ENCODE peak calls at places on chromosomes 6 and 20, in five cellular contexts. I, Y, P, A and N are unnamed samples.

GRCh38 chr6:11366183-11366933 is 133.9 kb upstream of the NEDD9 start:
- DNase-seq in P (no peak), I (no peak), Y (peak; percentile 47), A (peak; percentile 37), N (peak; percentile 72)

GRCh38 chr20:577167-577791 is 32.8 kb downstream of the TCF15 start:
- DNase-seq in Y (no peak), I (no peak), A (no peak), P (peak; percentile 55), N (no peak)

GRCh38 chr6:44575644-44576043 is 188.1 kb downstream of the CDC5L start:
- DNase-seq in P (no peak), Y (no peak), I (no peak), A (no peak), N (no peak)

GRCh38 chr6:158849899-158850806 is 31.0 kb upstream of the EZR start:
- DNase-seq in P (peak; percentile 87), Y (peak; percentile 93), A (no peak), I (peak; percentile 99), N (no peak)

GRCh38 chr20:23868321-23868720 is 11.2 kb downstream of the CST5 start:
- DNase-seq in I (no peak), A (no peak), Y (no peak), P (no peak), N (no peak)

GRCh38 chr6:12578751-12579150 is 137.8 kb upstream of the PHACTR1 start:
- DNase-seq in I (peak; percentile 63), Y (peak; percentile 49), P (no peak), A (no peak), N (no peak)

GRCh38 chr6:15132854-15133670 is 112.8 kb upstream of the JARID2 start:
- DNase-seq in A (no peak), I (peak; percentile 80), P (peak; percentile 82), Y (peak; percentile 89), N (no peak)

GRCh38 chr6:2857580-2858337 is 16.1 kb upstream of the SERPINB1 start:
- DNase-seq in A (peak; percentile 46), I (no peak), P (peak; percentile 57), Y (no peak), N (peak; percentile 75)

GRCh38 chr20:10611357-10611756 is 62.4 kb downstream of the JAG1 start:
- DNase-seq in I (peak; percentile 27), P (no peak), A (no peak), Y (no peak), N (peak; percentile 35)

GRCh38 chr20:38635721-38636285 is 34.2 kb downstream of the ARHGAP40 start:
- DNase-seq in P (no peak), I (peak; percentile 65), A (no peak), Y (no peak), N (no peak)

GRCh38 chr6:57262491-57262890 is 40.4 kb upstream of the RAB23 start:
- DNase-seq in P (no peak), Y (no peak), A (no peak), I (peak; percentile 43), N (no peak)

GRCh38 chr6:168116975-168117899 is 38.2 kb upstream of the FRMD1 start:
- DNase-seq in A (no peak), Y (no peak), I (no peak), P (no peak), N (no peak)

GRCh38 chr20:32480361-32481199 is 104.6 kb downstream of the NOL4L start:
- DNase-seq in P (no peak), Y (peak; percentile 24), A (no peak), I (no peak), N (no peak)

GRCh38 chr20:19073584-19074198 is 138.8 kb upstream of the SLC24A3 start:
- DNase-seq in I (no peak), A (no peak), Y (no peak), P (peak; percentile 25), N (no peak)

GRCh38 chr6:39892490-39893129 is 41.7 kb downstream of the MOCS1 start:
- DNase-seq in I (peak; percentile 57), A (no peak), Y (peak; percentile 48), P (peak; percentile 26), N (peak; percentile 58)

GRCh38 chr6:129031051-129031599 is 148.2 kb downstream of the LAMA2 start:
- DNase-seq in P (no peak), Y (no peak), I (peak; percentile 91), A (no peak), N (no peak)

GRCh38 chr20:62159835-62160234 is 16.3 kb downstream of the SS18L1 start:
- DNase-seq in P (no peak), Y (no peak), A (no peak), I (peak; percentile 14), N (peak; percentile 84)

GRCh38 chr6:132401120-132401940 is at the start of gene MOXD1:
- DNase-seq in I (peak; percentile 46), P (peak; percentile 20), A (no peak), Y (peak; percentile 51), N (peak; percentile 72)

GRCh38 chr6:13305791-13306190 is 22.5 kb downstream of the TBC1D7 start:
- DNase-seq in P (no peak), Y (no peak), A (no peak), I (no peak), N (no peak)